ENCODE peak calls at places on chromosomes 12 and 14, in ten cellular contexts. One of them, this sample, is unnamed.

GRCh38 chr12:26608706-26609105 is 224.3 kb downstream of the ITPR2 start:
- DNase-seq in ovary: no peak
- DNase-seq in CD8-positive, alpha-beta T cell: no peak
- DNase-seq in fibroblast of mammary gland: peak
- DNase-seq in small intestine: no peak
- DNase-seq in stimulated activated CD8-positive, alpha-beta memory T cell treated with anti-CD3 and anti-CD28 coated beads, Interleukin-7, amount 100 ng/mL, for 4 hours: no peak
- DNase-seq in right cardiac atrium: no peak
- DNase-seq in AG04450: no peak
- DNase-seq in thoracic aorta: no peak
- DNase-seq in HTR-8/SVneo: no peak
- DNase-seq in this sample: no peak

GRCh38 chr12:39935275-39935674 is 170.6 kb downstream of the SLC2A13 start:
- DNase-seq in fibroblast of mammary gland: peak
- DNase-seq in right cardiac atrium: no peak
- DNase-seq in stimulated activated CD8-positive, alpha-beta memory T cell treated with anti-CD3 and anti-CD28 coated beads, Interleukin-7, amount 100 ng/mL, for 4 hours: no peak
- DNase-seq in HTR-8/SVneo: no peak
- DNase-seq in thoracic aorta: no peak
- DNase-seq in ovary: no peak
- DNase-seq in CD8-positive, alpha-beta T cell: no peak
- DNase-seq in AG04450: no peak
- DNase-seq in small intestine: no peak
- DNase-seq in this sample: no peak

GRCh38 chr12:18468521-18469075 is 207.3 kb downstream of the PIK3C2G start:
- DNase-seq in small intestine: no peak
- DNase-seq in HTR-8/SVneo: no peak
- DNase-seq in thoracic aorta: no peak
- DNase-seq in ovary: no peak
- DNase-seq in fibroblast of mammary gland: peak
- DNase-seq in stimulated activated CD8-positive, alpha-beta memory T cell treated with anti-CD3 and anti-CD28 coated beads, Interleukin-7, amount 100 ng/mL, for 4 hours: no peak
- DNase-seq in right cardiac atrium: no peak
- DNase-seq in CD8-positive, alpha-beta T cell: no peak
- DNase-seq in AG04450: no peak
- DNase-seq in this sample: no peak

GRCh38 chr12:63955831-63956685 is 111.6 kb downstream of the SRGAP1 start:
- DNase-seq in HTR-8/SVneo: no peak
- DNase-seq in AG04450: no peak
- DNase-seq in fibroblast of mammary gland: peak
- DNase-seq in thoracic aorta: no peak
- DNase-seq in right cardiac atrium: peak
- DNase-seq in small intestine: peak
- DNase-seq in stimulated activated CD8-positive, alpha-beta memory T cell treated with anti-CD3 and anti-CD28 coated beads, Interleukin-7, amount 100 ng/mL, for 4 hours: no peak
- DNase-seq in CD8-positive, alpha-beta T cell: no peak
- DNase-seq in ovary: no peak
- DNase-seq in this sample: peak

GRCh38 chr12:21891763-21892217 is 49.4 kb downstream of the ABCC9 start:
- DNase-seq in thoracic aorta: no peak
- DNase-seq in right cardiac atrium: peak
- DNase-seq in ovary: peak
- DNase-seq in CD8-positive, alpha-beta T cell: no peak
- DNase-seq in AG04450: no peak
- DNase-seq in small intestine: no peak
- DNase-seq in fibroblast of mammary gland: peak
- DNase-seq in HTR-8/SVneo: no peak
- DNase-seq in stimulated activated CD8-positive, alpha-beta memory T cell treated with anti-CD3 and anti-CD28 coated beads, Interleukin-7, amount 100 ng/mL, for 4 hours: no peak
- DNase-seq in this sample: no peak

GRCh38 chr14:49853572-49854375 is 1.2 kb upstream of the NEMF start:
- DNase-seq in thoracic aorta: peak
- DNase-seq in fibroblast of mammary gland: peak
- DNase-seq in right cardiac atrium: peak
- DNase-seq in ovary: peak
- DNase-seq in CD8-positive, alpha-beta T cell: peak
- DNase-seq in stimulated activated CD8-positive, alpha-beta memory T cell treated with anti-CD3 and anti-CD28 coated beads, Interleukin-7, amount 100 ng/mL, for 4 hours: peak
- DNase-seq in small intestine: peak
- DNase-seq in AG04450: peak
- DNase-seq in HTR-8/SVneo: no peak
- DNase-seq in this sample: peak

GRCh38 chr12:75889214-75889613 is 142.4 kb downstream of the PHLDA1 start:
- DNase-seq in fibroblast of mammary gland: no peak
- DNase-seq in CD8-positive, alpha-beta T cell: no peak
- DNase-seq in right cardiac atrium: no peak
- DNase-seq in ovary: no peak
- DNase-seq in stimulated activated CD8-positive, alpha-beta memory T cell treated with anti-CD3 and anti-CD28 coated beads, Interleukin-7, amount 100 ng/mL, for 4 hours: no peak
- DNase-seq in AG04450: no peak
- DNase-seq in HTR-8/SVneo: no peak
- DNase-seq in thoracic aorta: no peak
- DNase-seq in small intestine: no peak
- DNase-seq in this sample: no peak

GRCh38 chr12:108240027-108240785 is 98.9 kb downstream of the CMKLR1 start:
- DNase-seq in stimulated activated CD8-positive, alpha-beta memory T cell treated with anti-CD3 and anti-CD28 coated beads, Interleukin-7, amount 100 ng/mL, for 4 hours: no peak
- DNase-seq in thoracic aorta: no peak
- DNase-seq in small intestine: no peak
- DNase-seq in HTR-8/SVneo: no peak
- DNase-seq in AG04450: no peak
- DNase-seq in CD8-positive, alpha-beta T cell: no peak
- DNase-seq in ovary: no peak
- DNase-seq in right cardiac atrium: no peak
- DNase-seq in fibroblast of mammary gland: no peak
- DNase-seq in this sample: no peak

GRCh38 chr14:55731881-55732498 is 152.0 kb downstream of the KTN1 start:
- DNase-seq in HTR-8/SVneo: no peak
- DNase-seq in ovary: no peak
- DNase-seq in stimulated activated CD8-positive, alpha-beta memory T cell treated with anti-CD3 and anti-CD28 coated beads, Interleukin-7, amount 100 ng/mL, for 4 hours: no peak
- DNase-seq in thoracic aorta: no peak
- DNase-seq in fibroblast of mammary gland: peak
- DNase-seq in CD8-positive, alpha-beta T cell: peak
- DNase-seq in right cardiac atrium: no peak
- DNase-seq in AG04450: no peak
- DNase-seq in small intestine: peak
- DNase-seq in this sample: no peak

GRCh38 chr12:49553512-49554088 is 14.3 kb downstream of the MCRS1 start:
- DNase-seq in stimulated activated CD8-positive, alpha-beta memory T cell treated with anti-CD3 and anti-CD28 coated beads, Interleukin-7, amount 100 ng/mL, for 4 hours: no peak
- DNase-seq in ovary: no peak
- DNase-seq in AG04450: no peak
- DNase-seq in CD8-positive, alpha-beta T cell: no peak
- DNase-seq in HTR-8/SVneo: no peak
- DNase-seq in fibroblast of mammary gland: peak
- DNase-seq in right cardiac atrium: no peak
- DNase-seq in small intestine: peak
- DNase-seq in thoracic aorta: no peak
- DNase-seq in this sample: no peak

GRCh38 chr12:106672308-106673085 is 89.7 kb downstream of the RFX4 start:
- DNase-seq in CD8-positive, alpha-beta T cell: no peak
- DNase-seq in ovary: no peak
- DNase-seq in right cardiac atrium: no peak
- DNase-seq in thoracic aorta: no peak
- DNase-seq in stimulated activated CD8-positive, alpha-beta memory T cell treated with anti-CD3 and anti-CD28 coated beads, Interleukin-7, amount 100 ng/mL, for 4 hours: no peak
- DNase-seq in fibroblast of mammary gland: no peak
- DNase-seq in HTR-8/SVneo: no peak
- DNase-seq in small intestine: no peak
- DNase-seq in AG04450: no peak
- DNase-seq in this sample: no peak

GRCh38 chr14:105082703-105083102 is 17.5 kb upstream of the GPR132 start:
- DNase-seq in right cardiac atrium: no peak
- DNase-seq in small intestine: no peak
- DNase-seq in fibroblast of mammary gland: no peak
- DNase-seq in thoracic aorta: no peak
- DNase-seq in HTR-8/SVneo: no peak
- DNase-seq in AG04450: no peak
- DNase-seq in stimulated activated CD8-positive, alpha-beta memory T cell treated with anti-CD3 and anti-CD28 coated beads, Interleukin-7, amount 100 ng/mL, for 4 hours: no peak
- DNase-seq in CD8-positive, alpha-beta T cell: no peak
- DNase-seq in ovary: no peak
- DNase-seq in this sample: no peak

GRCh38 chr12:107377596-107378385 is 284.4 kb upstream of the CRY1 start:
- DNase-seq in AG04450: no peak
- DNase-seq in small intestine: no peak
- DNase-seq in HTR-8/SVneo: no peak
- DNase-seq in CD8-positive, alpha-beta T cell: no peak
- DNase-seq in fibroblast of mammary gland: peak
- DNase-seq in right cardiac atrium: no peak
- DNase-seq in stimulated activated CD8-positive, alpha-beta memory T cell treated with anti-CD3 and anti-CD28 coated beads, Interleukin-7, amount 100 ng/mL, for 4 hours: no peak
- DNase-seq in ovary: no peak
- DNase-seq in thoracic aorta: no peak
- DNase-seq in this sample: no peak

GRCh38 chr14:88990856-88991255 is 166.4 kb downstream of the TTC8 start:
- DNase-seq in stimulated activated CD8-positive, alpha-beta memory T cell treated with anti-CD3 and anti-CD28 coated beads, Interleukin-7, amount 100 ng/mL, for 4 hours: no peak
- DNase-seq in small intestine: no peak
- DNase-seq in right cardiac atrium: no peak
- DNase-seq in ovary: no peak
- DNase-seq in fibroblast of mammary gland: no peak
- DNase-seq in AG04450: no peak
- DNase-seq in HTR-8/SVneo: no peak
- DNase-seq in thoracic aorta: no peak
- DNase-seq in CD8-positive, alpha-beta T cell: no peak
- DNase-seq in this sample: no peak

GRCh38 chr14:105173901-105174894 is 5.6 kb upstream of the JAG2 start:
- DNase-seq in ovary: no peak
- DNase-seq in right cardiac atrium: no peak
- DNase-seq in CD8-positive, alpha-beta T cell: peak
- DNase-seq in thoracic aorta: no peak
- DNase-seq in HTR-8/SVneo: no peak
- DNase-seq in fibroblast of mammary gland: no peak
- DNase-seq in AG04450: no peak
- DNase-seq in small intestine: no peak
- DNase-seq in stimulated activated CD8-positive, alpha-beta memory T cell treated with anti-CD3 and anti-CD28 coated beads, Interleukin-7, amount 100 ng/mL, for 4 hours: peak
- DNase-seq in this sample: no peak